ENCODE peak calls at places on chromosomes 3 and 15, in seven cellular contexts. W, H, N, R, J, P and E are unnamed samples. For H3K4me1 and H3K27me3, the result is how much of the 10 kb centered on the place peaks cover.

GRCh38 chr3:141000027-141000663 is 51.0 kb upstream of the SPSB4 start:
- DNase-seq in W (no peak), H (peak), N (peak), R (peak), J (peak), P (peak), E (peak)

GRCh38 chr15:29682781-29683180 is 139.5 kb downstream of the TJP1 start:
- DNase-seq in W (no peak), H (no peak), N (no peak), R (no peak), J (no peak), P (no peak), E (no peak)

GRCh38 chr3:58994746-58995330 is 55.0 kb downstream of the CFAP20DC start:
- DNase-seq in W (no peak), H (no peak), N (peak), R (peak), J (no peak), P (peak), E (peak)

GRCh38 chr3:89584398-89584797 is 477.0 kb downstream of the EPHA3 start:
- DNase-seq in W (no peak), H (no peak), N (no peak), R (no peak), J (no peak), P (no peak), E (no peak)

GRCh38 chr3:105594219-105594618 is 227.5 kb downstream of the ALCAM start:
- DNase-seq in W (no peak), H (no peak), N (no peak), R (no peak), J (no peak), P (no peak), E (no peak)

GRCh38 chr3:181710581-181711255 is 1.0 kb upstream of the SOX2 start:
- DNase-seq in W (peak), H (no peak), N (no peak), R (peak), J (no peak), P (no peak), E (no peak)

GRCh38 chr3:187112934-187113793 is 26.1 kb downstream of the RPL39L start:
- DNase-seq in W (no peak), H (no peak), N (peak), R (no peak), J (no peak), P (no peak), E (no peak)

GRCh38 chr3:43856351-43856750 is 165.6 kb downstream of the ABHD5 start:
- DNase-seq in W (no peak), H (no peak), N (no peak), R (no peak), J (no peak), P (no peak), E (no peak)

GRCh38 chr3:36298188-36298587 is 82.1 kb upstream of the STAC start:
- DNase-seq in W (no peak), H (no peak), N (no peak), R (no peak), J (no peak), P (no peak), E (no peak)

GRCh38 chr3:13192471-13193213 is 119.4 kb upstream of the IQSEC1 start:
- DNase-seq in W (no peak), H (no peak), N (no peak), R (no peak), J (no peak), P (no peak), E (no peak)

GRCh38 chr15:95875141-95875643 is 455.3 kb upstream of the NR2F2 start:
- DNase-seq in W (no peak), H (peak), N (no peak), R (no peak), J (no peak), P (peak), E (peak)

GRCh38 chr15:81981888-81982287 is 63.9 kb downstream of the MEX3B start:
- DNase-seq in W (no peak), H (no peak), N (no peak), R (no peak), J (no peak), P (no peak), E (no peak)

GRCh38 chr15:55289011-55289572 is 521 bp downstream of the RAB27A start:
- DNase-seq in W (peak), H (peak), N (no peak), R (peak), J (no peak), P (peak), E (peak)

GRCh38 chr15:74995779-74996765 is 709 bp downstream of the SCAMP5 start:
- DNase-seq in W (peak), H (peak), N (no peak), R (peak), J (no peak), P (peak), E (peak)

GRCh38 chr3:42172047-42172654 is 81.0 kb downstream of the TRAK1 start:
- DNase-seq in W (no peak), H (no peak), N (no peak), R (no peak), J (no peak), P (no peak), E (no peak)

GRCh38 chr3:104892044-104892443 is 474.7 kb upstream of the ALCAM start:
- DNase-seq in W (no peak), H (no peak), N (no peak), R (no peak), J (no peak), P (no peak), E (no peak)

GRCh38 chr3:150556792-150557191 is 10.2 kb downstream of the EIF2A start:
- DNase-seq in W (no peak), H (no peak), N (no peak), R (no peak), J (no peak), P (no peak), E (no peak)

GRCh38 chr3:36709281-36709680 is 55.1 kb downstream of the DCLK3 start:
- DNase-seq in W (no peak), H (no peak), N (no peak), R (no peak), J (no peak), P (no peak), E (no peak)

DNA sequence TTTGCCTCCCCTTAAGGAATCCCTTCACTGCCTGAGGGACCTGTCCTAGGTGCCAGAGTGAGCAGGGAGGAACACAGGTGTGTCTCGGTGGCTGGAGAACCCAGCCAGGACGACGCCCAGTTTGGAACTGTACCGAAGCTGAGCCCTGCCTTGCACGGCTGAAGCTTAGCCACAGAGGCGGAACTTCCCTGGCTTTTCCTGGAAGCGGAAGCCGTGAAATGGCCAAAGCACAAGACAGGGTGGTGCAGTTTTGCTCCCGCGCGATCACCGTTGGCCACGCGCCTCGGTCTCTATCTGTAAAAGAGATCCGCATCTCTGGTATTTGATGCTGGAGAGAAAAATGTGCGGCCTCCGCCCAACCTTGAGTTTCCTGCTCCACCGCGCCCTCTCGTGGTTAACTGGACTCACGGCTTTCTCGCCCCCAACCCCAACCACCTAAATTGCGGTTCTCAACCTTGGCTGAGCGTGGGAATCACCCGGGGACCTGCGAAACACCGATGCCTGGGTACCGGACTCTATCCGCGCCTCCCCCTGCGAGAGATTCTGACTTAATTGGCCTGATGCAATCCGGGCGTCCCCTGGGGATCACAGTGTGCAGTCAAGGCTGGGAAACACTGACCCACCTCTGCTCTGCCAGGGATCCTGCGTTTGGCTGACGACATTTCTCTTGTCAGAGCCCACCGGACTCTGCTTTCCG is 70.7 kb upstream of the ABHD2 start:
- DNase-seq in W (peak), H (peak), N (peak), R (peak), J (peak), P (peak), E (peak)
- H3K4me3 ChIP-seq in W (no peak), H (peak), N (peak), R (peak), J (peak), P (peak), E (peak)

GRCh38 chr3:124836448-124836847 is 50.7 kb downstream of the ITGB5 start:
- DNase-seq in W (no peak), H (no peak), N (no peak), R (no peak), J (no peak), P (no peak), E (no peak)

GRCh38 chr3:124839896-124840295 is 47.3 kb downstream of the ITGB5 start:
- DNase-seq in W (no peak), H (no peak), N (no peak), R (no peak), J (no peak), P (no peak), E (no peak)

GRCh38 chr3:124837065-124837464 is 50.1 kb downstream of the ITGB5 start:
- DNase-seq in W (no peak), H (no peak), N (no peak), R (no peak), J (no peak), P (no peak), E (no peak)

GRCh38 chr3:124838963-124839362 is 48.2 kb downstream of the ITGB5 start:
- DNase-seq in W (no peak), H (no peak), N (no peak), R (no peak), J (no peak), P (no peak), E (no peak)

DNA sequence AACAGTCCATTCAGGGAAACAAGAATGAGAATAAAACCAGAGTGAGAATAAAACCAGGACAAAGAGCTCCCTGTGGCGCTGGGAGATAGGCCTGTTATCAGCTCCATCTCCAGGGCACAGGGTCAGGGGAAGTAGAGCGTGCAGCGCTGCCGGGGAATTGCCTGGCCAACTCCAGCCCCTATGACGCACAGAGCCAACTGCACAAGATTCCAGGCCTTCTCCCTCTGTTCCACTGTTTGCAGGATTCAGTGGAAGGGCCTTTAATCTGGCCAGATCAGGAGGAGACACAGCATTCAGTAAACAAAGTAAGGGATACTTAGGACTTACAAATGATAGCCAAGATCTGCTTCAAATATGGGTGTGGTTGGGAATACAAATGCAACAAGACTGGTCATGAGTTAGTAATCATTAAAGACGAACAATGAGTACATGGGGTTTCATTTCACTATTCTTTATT is 49.4 kb downstream of the ITGB5 start:
- DNase-seq in W (peak), H (peak), N (peak), R (no peak), J (no peak), P (peak), E (no peak)
- H3K4me1 ChIP-seq in W (half or more), H (half or more), N (half or more), R (under half), J (half or more), P (under half), E (under half)

DNA sequence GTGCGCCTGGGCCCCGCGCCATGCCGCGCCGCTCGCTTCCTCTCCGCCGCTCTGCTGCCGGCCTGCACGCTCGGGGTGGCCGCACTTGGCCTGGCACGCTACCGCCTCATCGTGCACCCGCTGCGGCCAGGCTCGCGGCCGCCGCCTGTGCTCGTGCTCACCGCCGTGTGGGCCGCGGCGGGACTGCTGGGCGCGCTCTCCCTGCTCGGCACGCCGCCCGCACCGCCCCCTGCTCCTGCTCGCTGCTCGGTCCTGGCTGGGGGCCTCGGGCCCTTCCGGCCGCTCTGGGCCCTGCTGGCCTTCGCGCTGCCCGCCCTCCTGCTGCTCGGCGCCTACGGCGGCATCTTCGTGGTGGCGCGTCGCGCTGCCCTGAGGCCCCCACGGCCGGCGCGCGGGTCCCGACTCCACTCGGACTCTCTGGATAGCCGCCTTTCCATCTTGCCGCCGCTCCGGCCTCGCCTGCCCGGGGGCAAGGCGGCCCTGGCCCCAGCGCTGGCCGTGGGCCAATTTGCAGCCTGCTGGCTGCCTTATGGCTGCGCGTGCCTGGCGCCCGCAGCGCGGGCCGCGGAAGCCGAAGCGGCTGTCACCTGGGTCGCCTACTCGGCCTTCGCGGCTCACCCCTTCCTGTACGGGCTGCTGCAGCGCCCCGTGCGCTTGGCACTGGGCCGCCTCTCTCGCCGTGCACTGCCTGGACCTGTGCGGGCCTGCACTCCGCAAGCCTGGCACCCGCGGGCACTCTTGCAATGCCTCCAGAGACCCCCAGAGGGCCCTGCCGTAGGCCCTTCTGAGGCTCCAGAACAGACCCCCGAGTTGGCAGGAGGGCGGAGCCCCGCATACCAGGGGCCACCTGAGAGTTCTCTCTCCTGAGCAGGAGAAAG is 951 bp downstream of the GPR62 start:
- DNase-seq in W (peak), H (peak), N (no peak), R (no peak), J (no peak), P (peak), E (no peak)
- H3K27me3 ChIP-seq in W (under half), H (under half), N (under half), R (under half), J (under half), P (under half), E (under half)

DNA sequence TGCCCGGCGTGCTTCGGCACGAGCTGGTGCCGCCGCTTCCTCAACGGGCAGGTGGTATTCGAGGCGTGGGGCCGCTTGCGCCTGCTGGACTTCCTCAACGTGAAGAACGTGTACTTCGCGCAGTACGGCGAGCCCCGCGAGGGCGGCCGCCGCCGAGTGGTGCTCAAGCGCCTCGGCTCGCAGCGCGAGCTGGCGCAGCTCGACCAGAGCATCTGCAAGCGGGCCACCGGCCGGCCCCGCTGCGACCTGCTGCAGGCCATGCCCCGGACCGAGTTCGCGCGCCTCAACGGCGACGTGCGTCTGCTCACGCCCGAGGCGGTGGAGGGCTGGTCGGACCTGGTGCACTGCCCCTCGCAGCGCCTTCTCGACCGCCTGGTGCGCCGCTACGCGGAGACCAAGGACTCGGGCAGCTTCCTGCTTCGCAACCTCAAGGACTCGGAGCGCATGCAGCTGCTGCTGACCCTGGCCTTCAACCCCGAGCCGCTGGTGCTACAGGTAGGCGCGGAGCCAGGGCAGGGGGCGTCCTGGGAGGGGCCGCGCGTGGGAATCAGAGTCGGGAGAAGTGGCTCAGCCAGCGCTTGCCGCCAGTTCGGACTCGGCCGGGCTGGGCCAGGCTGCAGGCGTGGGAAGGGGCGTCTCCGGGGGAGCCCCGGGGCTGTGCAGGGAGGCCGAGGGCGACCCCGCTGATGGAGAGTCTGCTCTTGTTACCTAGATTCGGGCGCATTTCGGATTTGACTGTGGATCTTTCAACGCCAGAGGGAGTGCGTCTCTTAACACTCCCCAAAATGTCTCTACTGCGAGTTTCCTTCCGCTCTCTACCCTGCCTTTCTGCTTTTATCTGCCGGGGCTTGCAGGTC is 1.1 kb downstream of the DIPK2A start:
- DNase-seq in W (peak), H (peak), N (peak), R (peak), J (peak), P (peak), E (peak)
- H3K4me3 ChIP-seq in W (peak), H (peak), N (peak), R (peak), J (peak), P (peak), E (peak)

GRCh38 chr3:5009506-5010100 is 30.4 kb downstream of the BHLHE40 start:
- DNase-seq in W (no peak), H (no peak), N (no peak), R (no peak), J (no peak), P (no peak), E (no peak)
- H3K4me1 ChIP-seq in W (under half), H (under half), N (under half), R (under half), J (under half), P (under half), E (under half)

DNA sequence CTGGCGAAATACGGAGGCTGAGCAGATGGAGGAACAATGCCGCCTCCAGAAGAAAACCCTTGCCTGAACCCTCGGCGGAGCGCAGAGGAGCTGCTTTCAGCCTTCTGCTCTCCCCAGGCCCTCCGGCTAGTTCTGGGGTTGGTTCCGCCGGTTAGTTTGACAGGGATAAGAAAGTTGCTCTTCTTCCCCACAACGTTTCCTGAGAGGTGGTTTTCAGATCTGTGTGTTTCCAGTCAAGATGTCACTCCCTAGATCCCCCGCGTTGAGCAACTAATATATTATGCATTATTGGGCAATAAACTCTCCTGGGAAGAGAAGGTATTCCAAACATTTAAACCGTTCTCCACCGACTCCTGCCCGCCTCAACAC is 551 bp downstream of the NLGN1 start:
- DNase-seq in W (no peak), H (no peak), N (no peak), R (no peak), J (no peak), P (no peak), E (peak)
- H3K27me3 ChIP-seq in W (under half), H (under half), N (under half), R (under half), J (under half), P (under half), E (under half)

GRCh38 chr3:164320962-164321361 is 757.3 kb downstream of the SI start:
- DNase-seq in W (no peak), H (no peak), N (no peak), R (no peak), J (no peak), P (no peak), E (peak)
- H3K4me3 ChIP-seq in W (no peak), H (no peak), N (no peak), R (no peak), J (no peak), P (no peak), E (no peak)

GRCh38 chr15:40354408-40355171 is 3.4 kb upstream of the DISP2 start:
- DNase-seq in W (no peak), H (no peak), N (no peak), R (no peak), J (no peak), P (no peak), E (peak)

GRCh38 chr15:40353697-40354096 is 2.9 kb downstream of the PHGR1 start:
- DNase-seq in W (no peak), H (no peak), N (no peak), R (no peak), J (no peak), P (no peak), E (no peak)

GRCh38 chr15:40355976-40356585 is 1.9 kb upstream of the DISP2 start:
- DNase-seq in W (peak), H (no peak), N (no peak), R (no peak), J (no peak), P (no peak), E (no peak)

GRCh38 chr15:40349163-40349562 is 1.7 kb upstream of the PHGR1 start:
- DNase-seq in W (no peak), H (no peak), N (no peak), R (no peak), J (no peak), P (no peak), E (no peak)

DNA sequence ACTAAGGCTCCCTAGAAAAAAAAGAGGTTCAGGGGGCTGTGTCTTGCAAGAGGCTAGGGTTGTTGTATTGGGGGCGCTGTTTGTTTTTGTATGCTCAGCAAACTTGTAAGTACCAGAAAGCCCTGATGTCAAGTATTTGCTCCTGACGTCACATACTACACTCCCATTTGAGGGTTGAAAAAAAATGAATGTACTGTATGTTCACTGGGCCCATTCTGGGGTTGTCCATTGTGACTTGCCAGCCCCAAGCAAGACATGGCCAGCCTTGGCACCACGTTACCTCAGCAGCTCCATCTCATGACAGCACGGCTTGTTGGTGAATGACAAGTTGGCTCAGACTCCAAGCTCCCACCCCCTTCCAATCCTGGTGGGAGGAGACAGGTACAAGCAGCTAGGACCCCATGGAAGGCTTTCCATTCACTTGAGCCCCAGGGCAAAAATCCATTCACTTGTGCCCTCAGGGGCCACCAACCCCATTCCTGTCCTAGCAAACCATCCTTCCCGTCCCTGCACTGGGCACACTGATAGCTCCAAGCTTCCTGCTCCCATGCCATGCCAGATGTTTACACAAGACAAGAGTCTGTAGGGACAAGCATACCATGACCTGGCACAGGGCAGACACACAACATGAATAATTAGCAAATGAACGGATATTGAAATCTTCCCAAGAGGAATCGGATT is 1.5 kb downstream of the PHGR1 start:
- DNase-seq in W (no peak), H (no peak), N (no peak), R (no peak), J (no peak), P (no peak), E (no peak)
- H3K4me1 ChIP-seq in W (under half), H (under half), N (under half), R (under half), J (under half), P (under half), E (under half)